ENCODE peak calls at places on chromosomes 6 and 20, in six cellular contexts. One of them, this sample, is unnamed.

GRCh38 chr6:12150812-12151432 is 138.8 kb downstream of the HIVEP1 start:
- DNase-seq in OCI-LY7: peak; percentile 47
- DNase-seq in mesenchymal stem cell: peak; percentile 21
- DNase-seq in astrocyte: no peak
- DNase-seq in fibroblast of lung: peak; percentile 18
- DNase-seq in GM23338: peak; percentile 75
- DNase-seq in this sample: peak; percentile 25

GRCh38 chr6:33123732-33124524 is 48.1 kb downstream of the HLA-DPB1 start:
- DNase-seq in fibroblast of lung: peak; percentile 14
- DNase-seq in mesenchymal stem cell: peak; percentile 9
- DNase-seq in OCI-LY7: peak; percentile 67
- DNase-seq in GM23338: peak; percentile 89
- DNase-seq in astrocyte: no peak
- DNase-seq in this sample: peak; percentile 71

GRCh38 chr6:3509326-3509725 is 52.5 kb upstream of the SLC22A23 start:
- DNase-seq in mesenchymal stem cell: no peak
- DNase-seq in OCI-LY7: no peak
- DNase-seq in fibroblast of lung: peak; percentile 36
- DNase-seq in GM23338: no peak
- DNase-seq in astrocyte: no peak
- DNase-seq in this sample: no peak

GRCh38 chr20:23340524-23340923 is 10.1 kb upstream of the NXT1 start:
- DNase-seq in GM23338: peak; percentile 80
- DNase-seq in mesenchymal stem cell: peak; percentile 68
- DNase-seq in fibroblast of lung: peak; percentile 50
- DNase-seq in OCI-LY7: peak; percentile 58
- DNase-seq in astrocyte: peak; percentile 32
- DNase-seq in this sample: peak; percentile 26

GRCh38 chr6:37230104-37230503 is 27.5 kb upstream of the TBC1D22B start:
- DNase-seq in GM23338: no peak
- DNase-seq in astrocyte: no peak
- DNase-seq in OCI-LY7: no peak
- DNase-seq in mesenchymal stem cell: no peak
- DNase-seq in fibroblast of lung: no peak
- DNase-seq in this sample: no peak

GRCh38 chr20:20370087-20370575 is 2.2 kb downstream of the INSM1 start:
- DNase-seq in mesenchymal stem cell: no peak
- DNase-seq in OCI-LY7: no peak
- DNase-seq in GM23338: peak; percentile 39
- DNase-seq in fibroblast of lung: no peak
- DNase-seq in astrocyte: no peak
- DNase-seq in this sample: no peak

GRCh38 chr20:17849901-17850673 is 118.5 kb downstream of the SNX5 start:
- DNase-seq in OCI-LY7: no peak
- DNase-seq in astrocyte: peak; percentile 100
- DNase-seq in fibroblast of lung: peak; percentile 100
- DNase-seq in GM23338: no peak
- DNase-seq in mesenchymal stem cell: peak; percentile 99
- DNase-seq in this sample: no peak

GRCh38 chr6:9527679-9528286 is 887.1 kb downstream of the TFAP2A start:
- DNase-seq in mesenchymal stem cell: no peak
- DNase-seq in GM23338: no peak
- DNase-seq in fibroblast of lung: no peak
- DNase-seq in OCI-LY7: no peak
- DNase-seq in astrocyte: no peak
- DNase-seq in this sample: no peak

GRCh38 chr20:49937023-49937929 is 1.1 kb downstream of the RNF114 start:
- DNase-seq in astrocyte: no peak
- DNase-seq in OCI-LY7: no peak
- DNase-seq in fibroblast of lung: peak; percentile 20
- DNase-seq in GM23338: peak; percentile 25
- DNase-seq in mesenchymal stem cell: no peak
- DNase-seq in this sample: peak; percentile 38

DNA sequence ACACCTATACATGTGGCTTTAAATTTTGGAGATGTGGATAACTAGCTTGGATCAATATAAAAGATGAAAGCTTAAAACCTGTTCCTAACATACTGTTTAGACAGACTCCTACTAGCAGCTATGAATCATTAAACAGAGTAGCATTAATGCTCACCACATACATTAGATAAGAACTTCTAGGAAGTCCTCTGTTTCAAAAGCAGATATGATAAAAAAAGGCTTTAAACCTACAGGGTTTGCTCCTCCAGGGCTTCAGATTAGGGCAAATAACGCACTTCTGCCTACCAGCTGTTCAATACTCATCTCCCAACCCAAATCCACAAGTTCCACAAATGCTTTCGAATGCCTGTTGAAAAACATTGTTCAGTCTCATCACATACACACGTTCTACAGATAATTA is 1.5 kb downstream of the REPS1 start:
- DNase-seq in fibroblast of lung: peak; percentile 52
- DNase-seq in astrocyte: peak; percentile 45
- DNase-seq in OCI-LY7: no peak
- DNase-seq in GM23338: no peak
- DNase-seq in mesenchymal stem cell: peak; percentile 54
- DNase-seq in this sample: peak; percentile 40
- H2AFZ ChIP-seq in fibroblast of lung: no peak overlapping the region
- H2AFZ ChIP-seq in astrocyte: no peak overlapping the region
- H2AFZ ChIP-seq in OCI-LY7: no peak overlapping the region
- H2AFZ ChIP-seq in GM23338: no peak overlapping the region
- H2AFZ ChIP-seq in mesenchymal stem cell: no peak overlapping the region
- H2AFZ ChIP-seq in this sample: peak overlapping the region; percentile 97

GRCh38 chr6:55652429-55652828 is 73.4 kb upstream of the HMGCLL1 start:
- DNase-seq in GM23338: no peak
- DNase-seq in astrocyte: no peak
- DNase-seq in mesenchymal stem cell: no peak
- DNase-seq in OCI-LY7: no peak
- DNase-seq in fibroblast of lung: no peak
- DNase-seq in this sample: no peak
- H2AFZ ChIP-seq in GM23338: no peak overlapping the region
- H2AFZ ChIP-seq in astrocyte: no peak overlapping the region
- H2AFZ ChIP-seq in mesenchymal stem cell: no peak overlapping the region
- H2AFZ ChIP-seq in OCI-LY7: no peak overlapping the region
- H2AFZ ChIP-seq in fibroblast of lung: no peak overlapping the region
- H2AFZ ChIP-seq in this sample: no peak overlapping the region

DNA sequence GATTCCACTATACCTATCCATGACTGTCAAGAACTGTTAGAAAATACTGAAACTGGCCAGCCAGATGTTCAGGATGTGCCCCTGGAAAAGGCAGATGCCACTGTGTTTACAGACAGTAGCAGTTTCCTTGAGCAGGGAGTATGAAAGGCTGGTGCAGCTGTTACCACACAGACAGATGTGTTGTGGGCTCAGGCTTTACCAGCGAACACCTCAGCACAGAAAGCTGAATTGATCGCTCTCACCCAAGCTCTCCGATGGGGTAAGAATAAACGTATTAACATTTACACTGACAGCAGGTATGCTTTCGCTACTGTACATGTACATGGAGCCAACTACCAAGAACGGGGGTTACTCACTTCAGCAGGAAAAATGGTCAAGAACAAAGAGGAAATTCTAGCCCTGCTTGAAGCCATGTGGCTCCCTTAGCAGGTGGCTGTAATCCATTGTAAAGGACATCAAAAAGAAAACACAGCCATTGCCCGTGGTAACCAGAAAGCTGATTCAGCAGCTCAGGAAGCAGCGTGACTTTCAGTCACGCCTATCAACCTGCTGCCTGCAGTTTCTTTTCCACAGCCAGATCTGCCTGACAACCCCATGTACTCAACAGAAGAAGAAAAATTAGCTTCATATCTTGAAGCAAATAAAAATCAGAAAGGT is 459.7 kb upstream of the HTR1E start:
- DNase-seq in GM23338: peak; percentile 45
- DNase-seq in OCI-LY7: no peak
- DNase-seq in fibroblast of lung: no peak
- DNase-seq in astrocyte: no peak
- DNase-seq in mesenchymal stem cell: no peak
- DNase-seq in this sample: no peak
- H2AFZ ChIP-seq in GM23338: peak overlapping the region; percentile 52
- H2AFZ ChIP-seq in OCI-LY7: no peak overlapping the region
- H2AFZ ChIP-seq in fibroblast of lung: no peak overlapping the region
- H2AFZ ChIP-seq in astrocyte: no peak overlapping the region
- H2AFZ ChIP-seq in mesenchymal stem cell: no peak overlapping the region
- H2AFZ ChIP-seq in this sample: no peak overlapping the region

DNA sequence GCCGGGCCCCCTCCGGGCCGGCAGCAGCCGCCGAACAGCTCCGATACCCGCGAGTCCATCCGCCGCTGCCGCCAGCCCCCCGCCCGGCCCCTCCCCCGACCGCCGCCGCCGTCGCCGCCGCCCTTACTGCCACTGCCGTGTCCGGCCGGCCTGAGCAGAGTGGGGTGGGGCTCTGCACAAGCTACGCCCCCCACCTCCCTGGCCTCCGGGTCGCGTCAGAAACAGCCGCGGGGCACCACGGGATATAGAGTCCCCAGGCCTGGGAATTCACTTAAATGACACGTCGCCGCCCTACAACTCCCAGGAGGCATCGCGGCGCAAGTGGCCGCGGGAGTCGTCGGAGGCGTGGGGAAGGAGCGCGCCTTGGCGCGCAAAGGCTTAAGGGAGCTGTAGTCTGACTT is at the start of gene GTPBP2:
- DNase-seq in astrocyte: peak; percentile 96
- DNase-seq in OCI-LY7: peak; percentile 99
- DNase-seq in mesenchymal stem cell: peak; percentile 99
- DNase-seq in GM23338: peak; percentile 100
- DNase-seq in fibroblast of lung: peak; percentile 99
- DNase-seq in this sample: peak; percentile 95
- H2AFZ ChIP-seq in astrocyte: peak within 1 kb of the TSS; percentile 80
- H2AFZ ChIP-seq in OCI-LY7: peak within 1 kb of the TSS; percentile 71
- H2AFZ ChIP-seq in mesenchymal stem cell: peak within 1 kb of the TSS; percentile 7
- H2AFZ ChIP-seq in GM23338: peak within 1 kb of the TSS; percentile 91
- H2AFZ ChIP-seq in fibroblast of lung: peak within 1 kb of the TSS; percentile 58
- H2AFZ ChIP-seq in this sample: peak within 1 kb of the TSS; percentile 62

GRCh38 chr6:145277358-145278097 is 457.8 kb downstream of the EPM2A start:
- DNase-seq in astrocyte: no peak
- DNase-seq in fibroblast of lung: peak; percentile 4
- DNase-seq in GM23338: no peak
- DNase-seq in mesenchymal stem cell: no peak
- DNase-seq in OCI-LY7: no peak
- DNase-seq in this sample: no peak
- H2AFZ ChIP-seq in astrocyte: no peak overlapping the region
- H2AFZ ChIP-seq in fibroblast of lung: no peak overlapping the region
- H2AFZ ChIP-seq in GM23338: no peak overlapping the region
- H2AFZ ChIP-seq in mesenchymal stem cell: no peak overlapping the region
- H2AFZ ChIP-seq in OCI-LY7: no peak overlapping the region
- H2AFZ ChIP-seq in this sample: no peak overlapping the region

GRCh38 chr20:35950093-35950492 is 4.2 kb downstream of the SCAND1 start:
- DNase-seq in OCI-LY7: no peak
- DNase-seq in GM23338: no peak
- DNase-seq in astrocyte: no peak
- DNase-seq in fibroblast of lung: no peak
- DNase-seq in mesenchymal stem cell: no peak
- DNase-seq in this sample: no peak
- H2AFZ ChIP-seq in OCI-LY7: no peak overlapping the region
- H2AFZ ChIP-seq in GM23338: no peak overlapping the region
- H2AFZ ChIP-seq in astrocyte: no peak overlapping the region
- H2AFZ ChIP-seq in fibroblast of lung: no peak overlapping the region
- H2AFZ ChIP-seq in mesenchymal stem cell: no peak overlapping the region
- H2AFZ ChIP-seq in this sample: no peak overlapping the region

DNA sequence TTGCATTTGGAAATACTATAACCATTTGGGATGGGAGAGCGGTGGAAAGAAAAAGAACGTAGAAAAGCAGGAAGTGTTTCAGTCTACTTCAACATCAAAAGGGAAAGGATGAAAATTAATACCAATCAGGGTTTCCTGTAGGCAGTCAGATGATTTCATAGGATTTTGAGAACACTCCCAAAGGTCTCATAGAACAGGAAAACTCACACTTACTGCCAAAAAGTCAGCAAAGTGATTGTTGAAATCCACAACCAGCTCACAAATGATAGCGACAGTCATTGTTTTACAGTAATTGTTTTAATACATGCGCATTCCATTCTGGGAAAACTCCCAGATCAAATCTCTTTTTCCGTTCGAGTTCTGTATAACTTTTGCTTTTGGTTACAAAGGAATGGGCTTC is 5.3 kb upstream of the CNKSR3 start:
- DNase-seq in OCI-LY7: no peak
- DNase-seq in GM23338: no peak
- DNase-seq in mesenchymal stem cell: no peak
- DNase-seq in astrocyte: no peak
- DNase-seq in fibroblast of lung: no peak
- DNase-seq in this sample: no peak
- H2AFZ ChIP-seq in OCI-LY7: no peak overlapping the region
- H2AFZ ChIP-seq in GM23338: no peak overlapping the region
- H2AFZ ChIP-seq in mesenchymal stem cell: no peak overlapping the region
- H2AFZ ChIP-seq in astrocyte: no peak overlapping the region
- H2AFZ ChIP-seq in fibroblast of lung: peak overlapping the region; percentile 82
- H2AFZ ChIP-seq in this sample: peak overlapping the region; percentile 67

DNA sequence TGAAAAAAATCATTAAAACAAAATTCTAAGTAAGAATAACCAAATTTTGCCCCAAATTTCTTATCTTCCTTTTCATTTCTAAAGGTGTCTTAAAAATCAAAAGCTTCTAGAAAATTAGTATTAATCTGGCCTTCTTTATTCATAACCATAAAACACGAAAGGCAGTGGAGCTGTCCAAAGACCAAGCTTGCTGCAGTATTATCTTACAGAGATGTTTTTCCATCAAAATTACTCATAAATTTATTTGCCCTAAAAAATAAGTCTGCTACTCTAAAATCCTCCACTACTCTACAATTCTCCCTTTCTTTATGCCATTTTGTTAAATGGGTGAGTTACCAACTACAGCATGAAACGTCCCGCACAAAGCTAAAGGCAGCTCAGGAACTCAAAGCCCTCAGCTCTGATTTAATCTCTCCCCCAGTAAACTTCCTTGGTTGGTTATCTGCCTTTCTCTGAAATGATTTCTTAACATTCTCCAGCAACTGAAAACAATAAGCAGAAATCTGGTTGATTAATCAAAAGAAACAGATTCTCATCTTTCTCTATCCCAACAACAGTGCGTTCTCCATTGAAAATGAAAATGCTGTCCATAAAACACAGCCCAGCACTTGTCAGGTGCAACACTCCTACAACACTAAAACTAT is 2.1 kb downstream of the USP49 start:
- DNase-seq in astrocyte: no peak
- DNase-seq in GM23338: no peak
- DNase-seq in fibroblast of lung: no peak
- DNase-seq in OCI-LY7: no peak
- DNase-seq in mesenchymal stem cell: no peak
- DNase-seq in this sample: peak; percentile 11
- H2AFZ ChIP-seq in astrocyte: no peak overlapping the region
- H2AFZ ChIP-seq in GM23338: no peak overlapping the region
- H2AFZ ChIP-seq in fibroblast of lung: no peak overlapping the region
- H2AFZ ChIP-seq in OCI-LY7: no peak overlapping the region
- H2AFZ ChIP-seq in mesenchymal stem cell: no peak overlapping the region
- H2AFZ ChIP-seq in this sample: no peak overlapping the region

This sample was measured in K562.